ENCODE peak calls at places on chromosomes 3 and 15, in nine cellular contexts. One of them, this sample, is unnamed.

GRCh38 chr3:86990734-86991481 is at the start of gene VGLL3:
- DNase-seq in AG09319: peak
- DNase-seq in body of pancreas: peak
- DNase-seq in HepG2: no peak
- DNase-seq in HL-60: no peak
- DNase-seq in WTC11: peak
- DNase-seq in IMR-90: peak
- DNase-seq in pancreas: peak
- DNase-seq in choroid plexus epithelial cell: peak
- DNase-seq in this sample: peak

GRCh38 chr3:49294343-49294742 is 17.3 kb upstream of the C3orf62 start:
- DNase-seq in HepG2: no peak
- DNase-seq in WTC11: no peak
- DNase-seq in choroid plexus epithelial cell: no peak
- DNase-seq in IMR-90: no peak
- DNase-seq in body of pancreas: no peak
- DNase-seq in pancreas: no peak
- DNase-seq in HL-60: no peak
- DNase-seq in AG09319: no peak
- DNase-seq in this sample: no peak

GRCh38 chr3:177567833-177568232 is 370.6 kb upstream of the TBL1XR1 start:
- DNase-seq in IMR-90: no peak
- DNase-seq in choroid plexus epithelial cell: no peak
- DNase-seq in body of pancreas: no peak
- DNase-seq in WTC11: no peak
- DNase-seq in pancreas: no peak
- DNase-seq in HepG2: no peak
- DNase-seq in HL-60: no peak
- DNase-seq in AG09319: no peak
- DNase-seq in this sample: no peak

GRCh38 chr15:39502616-39503195 is 78.2 kb upstream of the THBS1 start:
- DNase-seq in AG09319: no peak
- DNase-seq in WTC11: no peak
- DNase-seq in pancreas: no peak
- DNase-seq in IMR-90: peak
- DNase-seq in HepG2: no peak
- DNase-seq in choroid plexus epithelial cell: peak
- DNase-seq in body of pancreas: no peak
- DNase-seq in HL-60: no peak
- DNase-seq in this sample: no peak

GRCh38 chr15:55230051-55230670 is 33.4 kb upstream of the RSL24D1 start:
- DNase-seq in body of pancreas: no peak
- DNase-seq in HepG2: no peak
- DNase-seq in WTC11: no peak
- DNase-seq in pancreas: no peak
- DNase-seq in IMR-90: peak
- DNase-seq in AG09319: no peak
- DNase-seq in choroid plexus epithelial cell: peak
- DNase-seq in HL-60: no peak
- DNase-seq in this sample: no peak

GRCh38 chr15:25245801-25246622 is 192.8 kb downstream of the UBE3A start:
- DNase-seq in pancreas: peak
- DNase-seq in AG09319: no peak
- DNase-seq in HL-60: no peak
- DNase-seq in HepG2: no peak
- DNase-seq in IMR-90: no peak
- DNase-seq in choroid plexus epithelial cell: no peak
- DNase-seq in body of pancreas: peak
- DNase-seq in WTC11: peak
- DNase-seq in this sample: no peak

GRCh38 chr3:102207173-102207572 is 227.6 kb upstream of the ZPLD1 start:
- DNase-seq in choroid plexus epithelial cell: no peak
- DNase-seq in AG09319: no peak
- DNase-seq in HL-60: no peak
- DNase-seq in HepG2: no peak
- DNase-seq in IMR-90: no peak
- DNase-seq in body of pancreas: no peak
- DNase-seq in pancreas: no peak
- DNase-seq in WTC11: no peak
- DNase-seq in this sample: no peak

GRCh38 chr15:85691350-85692240 is 103.1 kb downstream of the KLHL25 start:
- DNase-seq in AG09319: no peak
- DNase-seq in choroid plexus epithelial cell: no peak
- DNase-seq in pancreas: no peak
- DNase-seq in WTC11: no peak
- DNase-seq in body of pancreas: no peak
- DNase-seq in HepG2: no peak
- DNase-seq in HL-60: no peak
- DNase-seq in IMR-90: no peak
- DNase-seq in this sample: no peak

GRCh38 chr15:61243984-61244593 is 15.0 kb upstream of the RORA start:
- DNase-seq in choroid plexus epithelial cell: no peak
- DNase-seq in body of pancreas: no peak
- DNase-seq in HepG2: no peak
- DNase-seq in pancreas: no peak
- DNase-seq in IMR-90: no peak
- DNase-seq in HL-60: no peak
- DNase-seq in WTC11: no peak
- DNase-seq in AG09319: no peak
- DNase-seq in this sample: no peak

GRCh38 chr3:133238015-133238414 is 161.8 kb upstream of the BFSP2 start:
- DNase-seq in choroid plexus epithelial cell: peak
- DNase-seq in body of pancreas: no peak
- DNase-seq in HL-60: no peak
- DNase-seq in HepG2: no peak
- DNase-seq in AG09319: no peak
- DNase-seq in pancreas: no peak
- DNase-seq in WTC11: no peak
- DNase-seq in IMR-90: peak
- DNase-seq in this sample: no peak

GRCh38 chr3:51371943-51372557 is 13.0 kb upstream of the MANF start:
- DNase-seq in HL-60: peak
- DNase-seq in choroid plexus epithelial cell: peak
- DNase-seq in body of pancreas: peak
- DNase-seq in IMR-90: peak
- DNase-seq in pancreas: no peak
- DNase-seq in AG09319: peak
- DNase-seq in WTC11: peak
- DNase-seq in HepG2: peak
- DNase-seq in this sample: peak
- TF ChIP-seq CTCF in HL-60: peak
- TF ChIP-seq CTCF in choroid plexus epithelial cell: peak
- TF ChIP-seq CTCF in body of pancreas: peak
- TF ChIP-seq CTCF in IMR-90: peak
- TF ChIP-seq CTCF in pancreas: peak
- TF ChIP-seq CTCF in AG09319: peak
- TF ChIP-seq CTCF in WTC11: peak
- TF ChIP-seq CTCF in HepG2: peak
- TF ChIP-seq CTCF in this sample: peak

GRCh38 chr3:127822836-127823589 is 698 bp upstream of the MGLL start:
- DNase-seq in pancreas: no peak
- DNase-seq in choroid plexus epithelial cell: no peak
- DNase-seq in HL-60: peak
- DNase-seq in WTC11: peak
- DNase-seq in AG09319: no peak
- DNase-seq in IMR-90: peak
- DNase-seq in HepG2: no peak
- DNase-seq in body of pancreas: peak
- DNase-seq in this sample: peak
- TF ChIP-seq CTCF in pancreas: no peak
- TF ChIP-seq CTCF in choroid plexus epithelial cell: peak
- TF ChIP-seq CTCF in HL-60: no peak
- TF ChIP-seq CTCF in WTC11: no peak
- TF ChIP-seq CTCF in AG09319: peak
- TF ChIP-seq CTCF in IMR-90: peak
- TF ChIP-seq CTCF in HepG2: no peak
- TF ChIP-seq CTCF in body of pancreas: no peak
- TF ChIP-seq CTCF in this sample: no peak

GRCh38 chr3:14483286-14483685 is 56.9 kb downstream of the GRIP2 start:
- DNase-seq in pancreas: no peak
- DNase-seq in WTC11: no peak
- DNase-seq in choroid plexus epithelial cell: no peak
- DNase-seq in HL-60: no peak
- DNase-seq in AG09319: no peak
- DNase-seq in IMR-90: no peak
- DNase-seq in HepG2: no peak
- DNase-seq in body of pancreas: no peak
- DNase-seq in this sample: no peak

GRCh38 chr3:14481018-14481645 is 59.0 kb downstream of the GRIP2 start:
- DNase-seq in choroid plexus epithelial cell: no peak
- DNase-seq in IMR-90: no peak
- DNase-seq in HepG2: no peak
- DNase-seq in body of pancreas: no peak
- DNase-seq in WTC11: no peak
- DNase-seq in pancreas: no peak
- DNase-seq in AG09319: no peak
- DNase-seq in HL-60: no peak
- DNase-seq in this sample: no peak

GRCh38 chr3:14481646-14482036 is 58.5 kb downstream of the GRIP2 start:
- DNase-seq in pancreas: no peak
- DNase-seq in HL-60: no peak
- DNase-seq in WTC11: no peak
- DNase-seq in HepG2: no peak
- DNase-seq in choroid plexus epithelial cell: no peak
- DNase-seq in AG09319: no peak
- DNase-seq in IMR-90: no peak
- DNase-seq in body of pancreas: no peak
- DNase-seq in this sample: no peak

GRCh38 chr3:14480207-14481017 is 59.7 kb downstream of the GRIP2 start:
- DNase-seq in WTC11: no peak
- DNase-seq in choroid plexus epithelial cell: peak
- DNase-seq in body of pancreas: no peak
- DNase-seq in HepG2: no peak
- DNase-seq in HL-60: no peak
- DNase-seq in IMR-90: peak
- DNase-seq in pancreas: no peak
- DNase-seq in AG09319: no peak
- DNase-seq in this sample: no peak

DNA sequence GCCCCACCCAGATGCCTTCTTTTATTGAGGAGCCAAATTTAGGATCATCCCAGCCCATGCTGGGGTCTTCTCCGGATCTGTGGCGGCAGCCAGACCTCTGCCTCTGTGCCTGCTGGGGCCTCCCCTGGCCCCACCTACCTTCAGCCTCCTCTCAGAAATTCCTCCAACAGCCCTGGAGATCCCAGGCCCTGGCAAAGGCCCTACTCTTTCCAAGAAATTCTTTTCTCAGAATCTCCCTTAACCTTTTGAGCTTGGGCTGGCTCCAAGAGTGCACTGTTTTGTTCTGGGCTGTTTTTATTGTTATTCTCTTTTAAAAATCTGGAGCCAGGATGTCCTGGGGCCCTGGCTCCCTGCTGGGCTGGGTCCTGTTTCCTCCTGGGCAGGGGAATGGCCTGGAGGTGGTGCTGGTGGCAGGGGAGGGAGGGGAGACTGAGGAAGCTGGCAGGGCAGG is 57.8 kb downstream of the GRIP2 start:
- DNase-seq in WTC11: no peak
- DNase-seq in HepG2: no peak
- DNase-seq in IMR-90: no peak
- DNase-seq in AG09319: no peak
- DNase-seq in body of pancreas: no peak
- DNase-seq in choroid plexus epithelial cell: no peak
- DNase-seq in HL-60: no peak
- DNase-seq in pancreas: no peak
- DNase-seq in this sample: no peak
- TF ChIP-seq CTCF in WTC11: no peak
- TF ChIP-seq CTCF in HepG2: no peak
- TF ChIP-seq CTCF in IMR-90: no peak
- TF ChIP-seq CTCF in AG09319: no peak
- TF ChIP-seq CTCF in body of pancreas: no peak
- TF ChIP-seq CTCF in choroid plexus epithelial cell: no peak
- TF ChIP-seq CTCF in HL-60: no peak
- TF ChIP-seq CTCF in pancreas: no peak
- TF ChIP-seq CTCF in this sample: no peak

GRCh38 chr3:195893121-195893449 is 15.3 kb downstream of the TNK2 start:
- DNase-seq in AG09319: no peak
- DNase-seq in choroid plexus epithelial cell: no peak
- DNase-seq in HL-60: no peak
- DNase-seq in WTC11: no peak
- DNase-seq in body of pancreas: peak
- DNase-seq in HepG2: no peak
- DNase-seq in pancreas: peak
- DNase-seq in IMR-90: no peak
- DNase-seq in this sample: no peak

GRCh38 chr3:195892105-195892354 is 16.3 kb downstream of the TNK2 start:
- DNase-seq in choroid plexus epithelial cell: no peak
- DNase-seq in body of pancreas: no peak
- DNase-seq in IMR-90: no peak
- DNase-seq in AG09319: no peak
- DNase-seq in HL-60: no peak
- DNase-seq in pancreas: no peak
- DNase-seq in WTC11: no peak
- DNase-seq in HepG2: no peak
- DNase-seq in this sample: no peak

GRCh38 chr3:195893516-195893915 is 14.8 kb downstream of the TNK2 start:
- DNase-seq in body of pancreas: no peak
- DNase-seq in HepG2: no peak
- DNase-seq in IMR-90: no peak
- DNase-seq in pancreas: no peak
- DNase-seq in HL-60: no peak
- DNase-seq in WTC11: no peak
- DNase-seq in AG09319: no peak
- DNase-seq in choroid plexus epithelial cell: no peak
- DNase-seq in this sample: no peak

GRCh38 chr3:195891431-195892104 is 16.8 kb downstream of the TNK2 start:
- DNase-seq in choroid plexus epithelial cell: no peak
- DNase-seq in HL-60: no peak
- DNase-seq in pancreas: no peak
- DNase-seq in AG09319: no peak
- DNase-seq in IMR-90: no peak
- DNase-seq in HepG2: no peak
- DNase-seq in WTC11: no peak
- DNase-seq in body of pancreas: no peak
- DNase-seq in this sample: no peak

DNA sequence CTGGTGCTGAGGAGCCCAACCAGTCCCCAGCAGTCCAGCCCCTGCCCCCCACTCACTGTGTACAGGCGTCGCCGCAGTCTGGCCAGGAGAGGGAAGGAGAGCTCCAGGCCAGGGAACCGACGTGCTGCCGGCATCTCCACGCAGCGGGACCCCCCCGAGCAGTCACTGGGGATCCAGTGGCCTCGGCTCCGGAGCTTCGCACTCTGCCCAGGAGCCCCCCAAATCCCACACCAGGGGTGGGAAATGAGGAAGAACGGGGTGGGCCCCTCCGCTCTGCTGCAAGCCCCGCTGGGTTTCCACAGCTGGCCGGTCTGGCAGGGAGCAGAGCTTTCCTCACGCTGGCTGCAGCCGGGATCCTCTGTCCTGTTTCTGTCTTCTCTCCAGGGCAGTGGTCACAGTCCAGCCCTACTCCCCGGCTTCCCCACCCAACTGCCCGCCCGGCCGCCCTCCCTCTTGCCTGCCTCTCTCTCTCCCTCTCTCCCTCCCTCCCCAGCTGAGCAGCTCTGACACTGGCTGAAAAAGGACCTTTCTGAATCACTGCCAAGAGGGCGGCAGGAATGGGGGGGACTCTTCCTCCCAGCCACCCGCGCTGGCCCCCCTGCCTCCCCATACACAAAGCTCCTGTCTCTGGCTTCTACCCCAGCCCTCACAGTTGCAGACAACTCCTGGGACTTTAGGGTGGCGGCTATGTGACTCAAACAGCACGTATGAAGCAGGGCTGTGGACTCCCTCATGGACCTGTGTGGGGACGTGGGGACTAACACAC is 15.8 kb downstream of the TNK2 start:
- DNase-seq in HL-60: no peak
- DNase-seq in IMR-90: peak
- DNase-seq in body of pancreas: peak
- DNase-seq in HepG2: peak
- DNase-seq in pancreas: peak
- DNase-seq in choroid plexus epithelial cell: peak
- DNase-seq in AG09319: no peak
- DNase-seq in WTC11: no peak
- DNase-seq in this sample: no peak
- TF ChIP-seq CTCF in HL-60: no peak
- TF ChIP-seq CTCF in IMR-90: no peak
- TF ChIP-seq CTCF in body of pancreas: no peak
- TF ChIP-seq CTCF in HepG2: peak
- TF ChIP-seq CTCF in pancreas: no peak
- TF ChIP-seq CTCF in choroid plexus epithelial cell: peak
- TF ChIP-seq CTCF in AG09319: no peak
- TF ChIP-seq CTCF in WTC11: no peak
- TF ChIP-seq CTCF in this sample: no peak